ENCODE peak calls at places on chromosomes 3 and 15, in ten cellular contexts. One of them, this sample, is unnamed.

GRCh38 chr3:50278868-50279224 is at the start of gene LSMEM2:
- DNase-seq in effector memory CD8-positive, alpha-beta T cell: no peak
- DNase-seq in stimulated activated CD4-positive, alpha-beta T cell treated with anti-CD3 and anti-CD28 coated beads, Interleukin-1b, Interleukin-23, amount 100 ng/mL, for 24 hours: no peak
- DNase-seq in activated gamma-delta T cell: no peak
- DNase-seq in GM10248: no peak
- DNase-seq in renal cortical epithelial cell: no peak
- DNase-seq in GM04503: no peak
- DNase-seq in NCI-H345: no peak
- DNase-seq in lower leg skin: no peak
- DNase-seq in Daoy: no peak
- DNase-seq in this sample: no peak

GRCh38 chr3:188620752-188621151 is 466.8 kb downstream of the LPP start:
- DNase-seq in effector memory CD8-positive, alpha-beta T cell: no peak
- DNase-seq in stimulated activated CD4-positive, alpha-beta T cell treated with anti-CD3 and anti-CD28 coated beads, Interleukin-1b, Interleukin-23, amount 100 ng/mL, for 24 hours: no peak
- DNase-seq in activated gamma-delta T cell: no peak
- DNase-seq in GM10248: no peak
- DNase-seq in renal cortical epithelial cell: no peak
- DNase-seq in GM04503: no peak
- DNase-seq in NCI-H345: no peak
- DNase-seq in lower leg skin: no peak
- DNase-seq in Daoy: no peak
- DNase-seq in this sample: no peak

GRCh38 chr3:16372362-16373269 is 107.6 kb downstream of the OXNAD1 start:
- DNase-seq in effector memory CD8-positive, alpha-beta T cell: no peak
- DNase-seq in stimulated activated CD4-positive, alpha-beta T cell treated with anti-CD3 and anti-CD28 coated beads, Interleukin-1b, Interleukin-23, amount 100 ng/mL, for 24 hours: no peak
- DNase-seq in activated gamma-delta T cell: no peak
- DNase-seq in GM10248: peak
- DNase-seq in renal cortical epithelial cell: peak
- DNase-seq in GM04503: no peak
- DNase-seq in NCI-H345: no peak
- DNase-seq in lower leg skin: no peak
- DNase-seq in Daoy: no peak
- DNase-seq in this sample: no peak

GRCh38 chr3:196141866-196142673 is 60.2 kb upstream of the TFRC start:
- DNase-seq in effector memory CD8-positive, alpha-beta T cell: no peak
- DNase-seq in stimulated activated CD4-positive, alpha-beta T cell treated with anti-CD3 and anti-CD28 coated beads, Interleukin-1b, Interleukin-23, amount 100 ng/mL, for 24 hours: no peak
- DNase-seq in activated gamma-delta T cell: no peak
- DNase-seq in GM10248: no peak
- DNase-seq in renal cortical epithelial cell: peak
- DNase-seq in GM04503: no peak
- DNase-seq in NCI-H345: no peak
- DNase-seq in lower leg skin: peak
- DNase-seq in Daoy: no peak
- DNase-seq in this sample: no peak

GRCh38 chr3:138862531-138862923 is 27.8 kb upstream of the PIK3CB start:
- DNase-seq in effector memory CD8-positive, alpha-beta T cell: no peak
- DNase-seq in stimulated activated CD4-positive, alpha-beta T cell treated with anti-CD3 and anti-CD28 coated beads, Interleukin-1b, Interleukin-23, amount 100 ng/mL, for 24 hours: no peak
- DNase-seq in activated gamma-delta T cell: no peak
- DNase-seq in GM10248: no peak
- DNase-seq in renal cortical epithelial cell: peak
- DNase-seq in GM04503: no peak
- DNase-seq in NCI-H345: no peak
- DNase-seq in lower leg skin: no peak
- DNase-seq in Daoy: peak
- DNase-seq in this sample: no peak

GRCh38 chr3:129440648-129441190 is 695 bp downstream of the IFT122 start:
- DNase-seq in effector memory CD8-positive, alpha-beta T cell: no peak
- DNase-seq in stimulated activated CD4-positive, alpha-beta T cell treated with anti-CD3 and anti-CD28 coated beads, Interleukin-1b, Interleukin-23, amount 100 ng/mL, for 24 hours: no peak
- DNase-seq in activated gamma-delta T cell: no peak
- DNase-seq in GM10248: no peak
- DNase-seq in renal cortical epithelial cell: no peak
- DNase-seq in GM04503: no peak
- DNase-seq in NCI-H345: no peak
- DNase-seq in lower leg skin: no peak
- DNase-seq in Daoy: no peak
- DNase-seq in this sample: no peak

GRCh38 chr15:27043770-27044169 is 72.8 kb downstream of the GABRG3 start:
- DNase-seq in effector memory CD8-positive, alpha-beta T cell: no peak
- DNase-seq in stimulated activated CD4-positive, alpha-beta T cell treated with anti-CD3 and anti-CD28 coated beads, Interleukin-1b, Interleukin-23, amount 100 ng/mL, for 24 hours: no peak
- DNase-seq in activated gamma-delta T cell: no peak
- DNase-seq in GM10248: no peak
- DNase-seq in renal cortical epithelial cell: no peak
- DNase-seq in GM04503: no peak
- DNase-seq in NCI-H345: no peak
- DNase-seq in lower leg skin: no peak
- DNase-seq in Daoy: no peak
- DNase-seq in this sample: no peak

GRCh38 chr15:36544518-36545383 is 34.7 kb upstream of the CDIN1 start:
- DNase-seq in effector memory CD8-positive, alpha-beta T cell: no peak
- DNase-seq in stimulated activated CD4-positive, alpha-beta T cell treated with anti-CD3 and anti-CD28 coated beads, Interleukin-1b, Interleukin-23, amount 100 ng/mL, for 24 hours: no peak
- DNase-seq in activated gamma-delta T cell: no peak
- DNase-seq in GM10248: no peak
- DNase-seq in renal cortical epithelial cell: no peak
- DNase-seq in GM04503: no peak
- DNase-seq in NCI-H345: no peak
- DNase-seq in lower leg skin: no peak
- DNase-seq in Daoy: no peak
- DNase-seq in this sample: no peak

GRCh38 chr3:119352863-119353527 is 58.8 kb downstream of the ARHGAP31 start:
- DNase-seq in effector memory CD8-positive, alpha-beta T cell: no peak
- DNase-seq in stimulated activated CD4-positive, alpha-beta T cell treated with anti-CD3 and anti-CD28 coated beads, Interleukin-1b, Interleukin-23, amount 100 ng/mL, for 24 hours: no peak
- DNase-seq in activated gamma-delta T cell: no peak
- DNase-seq in GM10248: no peak
- DNase-seq in renal cortical epithelial cell: peak
- DNase-seq in GM04503: no peak
- DNase-seq in NCI-H345: no peak
- DNase-seq in lower leg skin: no peak
- DNase-seq in Daoy: no peak
- DNase-seq in this sample: peak

GRCh38 chr3:43423142-43423541 is 136.8 kb downstream of the SNRK start:
- DNase-seq in effector memory CD8-positive, alpha-beta T cell: no peak
- DNase-seq in stimulated activated CD4-positive, alpha-beta T cell treated with anti-CD3 and anti-CD28 coated beads, Interleukin-1b, Interleukin-23, amount 100 ng/mL, for 24 hours: no peak
- DNase-seq in activated gamma-delta T cell: no peak
- DNase-seq in GM10248: no peak
- DNase-seq in renal cortical epithelial cell: peak
- DNase-seq in GM04503: no peak
- DNase-seq in NCI-H345: peak
- DNase-seq in lower leg skin: no peak
- DNase-seq in Daoy: no peak
- DNase-seq in this sample: no peak

GRCh38 chr3:190094201-190094718 is 26.4 kb downstream of the P3H2 start:
- DNase-seq in effector memory CD8-positive, alpha-beta T cell: no peak
- DNase-seq in stimulated activated CD4-positive, alpha-beta T cell treated with anti-CD3 and anti-CD28 coated beads, Interleukin-1b, Interleukin-23, amount 100 ng/mL, for 24 hours: no peak
- DNase-seq in activated gamma-delta T cell: no peak
- DNase-seq in GM10248: no peak
- DNase-seq in renal cortical epithelial cell: no peak
- DNase-seq in GM04503: peak
- DNase-seq in NCI-H345: no peak
- DNase-seq in lower leg skin: no peak
- DNase-seq in Daoy: no peak
- DNase-seq in this sample: no peak

GRCh38 chr3:48151807-48152427 is 36.3 kb downstream of the CDC25A start:
- DNase-seq in effector memory CD8-positive, alpha-beta T cell: no peak
- DNase-seq in stimulated activated CD4-positive, alpha-beta T cell treated with anti-CD3 and anti-CD28 coated beads, Interleukin-1b, Interleukin-23, amount 100 ng/mL, for 24 hours: no peak
- DNase-seq in activated gamma-delta T cell: no peak
- DNase-seq in GM10248: no peak
- DNase-seq in renal cortical epithelial cell: peak
- DNase-seq in GM04503: no peak
- DNase-seq in NCI-H345: no peak
- DNase-seq in lower leg skin: no peak
- DNase-seq in Daoy: no peak
- DNase-seq in this sample: no peak

GRCh38 chr3:25191703-25192102 is 236.4 kb upstream of the RARB start:
- DNase-seq in effector memory CD8-positive, alpha-beta T cell: no peak
- DNase-seq in stimulated activated CD4-positive, alpha-beta T cell treated with anti-CD3 and anti-CD28 coated beads, Interleukin-1b, Interleukin-23, amount 100 ng/mL, for 24 hours: no peak
- DNase-seq in activated gamma-delta T cell: no peak
- DNase-seq in GM10248: no peak
- DNase-seq in renal cortical epithelial cell: no peak
- DNase-seq in GM04503: no peak
- DNase-seq in NCI-H345: no peak
- DNase-seq in lower leg skin: no peak
- DNase-seq in Daoy: no peak
- DNase-seq in this sample: no peak

GRCh38 chr3:35867782-35868181 is 228.5 kb downstream of the ARPP21 start:
- DNase-seq in effector memory CD8-positive, alpha-beta T cell: no peak
- DNase-seq in stimulated activated CD4-positive, alpha-beta T cell treated with anti-CD3 and anti-CD28 coated beads, Interleukin-1b, Interleukin-23, amount 100 ng/mL, for 24 hours: no peak
- DNase-seq in activated gamma-delta T cell: no peak
- DNase-seq in GM10248: no peak
- DNase-seq in renal cortical epithelial cell: no peak
- DNase-seq in GM04503: no peak
- DNase-seq in NCI-H345: no peak
- DNase-seq in lower leg skin: no peak
- DNase-seq in Daoy: no peak
- DNase-seq in this sample: no peak

GRCh38 chr3:3015472-3016089 is 94.6 kb downstream of the IL5RA start:
- DNase-seq in effector memory CD8-positive, alpha-beta T cell: no peak
- DNase-seq in stimulated activated CD4-positive, alpha-beta T cell treated with anti-CD3 and anti-CD28 coated beads, Interleukin-1b, Interleukin-23, amount 100 ng/mL, for 24 hours: no peak
- DNase-seq in activated gamma-delta T cell: no peak
- DNase-seq in GM10248: no peak
- DNase-seq in renal cortical epithelial cell: peak
- DNase-seq in GM04503: no peak
- DNase-seq in NCI-H345: peak
- DNase-seq in lower leg skin: no peak
- DNase-seq in Daoy: peak
- DNase-seq in this sample: no peak

GRCh38 chr3:55189359-55189801 is 261.5 kb upstream of the LRTM1 start:
- DNase-seq in effector memory CD8-positive, alpha-beta T cell: no peak
- DNase-seq in stimulated activated CD4-positive, alpha-beta T cell treated with anti-CD3 and anti-CD28 coated beads, Interleukin-1b, Interleukin-23, amount 100 ng/mL, for 24 hours: no peak
- DNase-seq in activated gamma-delta T cell: no peak
- DNase-seq in GM10248: no peak
- DNase-seq in renal cortical epithelial cell: peak
- DNase-seq in GM04503: peak
- DNase-seq in NCI-H345: no peak
- DNase-seq in lower leg skin: no peak
- DNase-seq in Daoy: peak
- DNase-seq in this sample: no peak

GRCh38 chr15:55507567-55507966 is 467 bp downstream of the DNAAF4 start:
- DNase-seq in effector memory CD8-positive, alpha-beta T cell: no peak
- DNase-seq in stimulated activated CD4-positive, alpha-beta T cell treated with anti-CD3 and anti-CD28 coated beads, Interleukin-1b, Interleukin-23, amount 100 ng/mL, for 24 hours: no peak
- DNase-seq in activated gamma-delta T cell: no peak
- DNase-seq in GM10248: no peak
- DNase-seq in renal cortical epithelial cell: no peak
- DNase-seq in GM04503: no peak
- DNase-seq in NCI-H345: no peak
- DNase-seq in lower leg skin: no peak
- DNase-seq in Daoy: no peak
- DNase-seq in this sample: no peak

GRCh38 chr3:186137051-186137685 is 28.3 kb upstream of the ETV5 start:
- DNase-seq in effector memory CD8-positive, alpha-beta T cell: no peak
- DNase-seq in stimulated activated CD4-positive, alpha-beta T cell treated with anti-CD3 and anti-CD28 coated beads, Interleukin-1b, Interleukin-23, amount 100 ng/mL, for 24 hours: no peak
- DNase-seq in activated gamma-delta T cell: no peak
- DNase-seq in GM10248: no peak
- DNase-seq in renal cortical epithelial cell: no peak
- DNase-seq in GM04503: no peak
- DNase-seq in NCI-H345: no peak
- DNase-seq in lower leg skin: no peak
- DNase-seq in Daoy: no peak
- DNase-seq in this sample: no peak

GRCh38 chr3:175748087-175748732 is 889.1 kb downstream of the NAALADL2 start:
- DNase-seq in effector memory CD8-positive, alpha-beta T cell: no peak
- DNase-seq in stimulated activated CD4-positive, alpha-beta T cell treated with anti-CD3 and anti-CD28 coated beads, Interleukin-1b, Interleukin-23, amount 100 ng/mL, for 24 hours: no peak
- DNase-seq in activated gamma-delta T cell: no peak
- DNase-seq in GM10248: no peak
- DNase-seq in renal cortical epithelial cell: peak
- DNase-seq in GM04503: no peak
- DNase-seq in NCI-H345: no peak
- DNase-seq in lower leg skin: no peak
- DNase-seq in Daoy: peak
- DNase-seq in this sample: no peak

GRCh38 chr15:25095179-25095578 is 140.4 kb downstream of the SNRPN start:
- DNase-seq in effector memory CD8-positive, alpha-beta T cell: no peak
- DNase-seq in stimulated activated CD4-positive, alpha-beta T cell treated with anti-CD3 and anti-CD28 coated beads, Interleukin-1b, Interleukin-23, amount 100 ng/mL, for 24 hours: no peak
- DNase-seq in activated gamma-delta T cell: no peak
- DNase-seq in GM10248: no peak
- DNase-seq in renal cortical epithelial cell: no peak
- DNase-seq in GM04503: no peak
- DNase-seq in NCI-H345: no peak
- DNase-seq in lower leg skin: no peak
- DNase-seq in Daoy: no peak
- DNase-seq in this sample: no peak

GRCh38 chr3:33858131-33858530 is 59.7 kb downstream of the PDCD6IP start:
- DNase-seq in effector memory CD8-positive, alpha-beta T cell: no peak
- DNase-seq in stimulated activated CD4-positive, alpha-beta T cell treated with anti-CD3 and anti-CD28 coated beads, Interleukin-1b, Interleukin-23, amount 100 ng/mL, for 24 hours: no peak
- DNase-seq in activated gamma-delta T cell: no peak
- DNase-seq in GM10248: no peak
- DNase-seq in renal cortical epithelial cell: peak
- DNase-seq in GM04503: no peak
- DNase-seq in NCI-H345: no peak
- DNase-seq in lower leg skin: no peak
- DNase-seq in Daoy: no peak
- DNase-seq in this sample: no peak

This sample was measured in memory B cell.